ENCODE peak calls at places on chromosomes 1 and 21, in five cellular contexts. Y is HTR-8/SVneo, V is ecto neural progenitor cell, X is T47D, C is NCI-H1417. K is an unnamed sample.

GRCh38 chr1:8121261-8122159 is 95.4 kb upstream of the ERRFI1 start:
- DNase-seq in Y (peak), V (no peak), X (peak), C (no peak), K (no peak)

GRCh38 chr1:227604446-227604845 is 41.1 kb downstream of the ZNF678 start:
- DNase-seq in Y (no peak), V (no peak), X (no peak), C (no peak), K (no peak)

GRCh38 chr1:60678381-60678780 is 404.0 kb upstream of the NFIA start:
- DNase-seq in Y (no peak), V (no peak), X (no peak), C (no peak), K (no peak)

GRCh38 chr1:41241748-41242644 is at the start of gene SCMH1:
- DNase-seq in Y (no peak), V (peak), X (peak), C (peak), K (no peak)

GRCh38 chr1:19450811-19451564 is 34.4 kb downstream of the CAPZB start:
- DNase-seq in Y (peak), V (no peak), X (no peak), C (peak), K (peak)

GRCh38 chr1:231807498-231807897 is 180.9 kb downstream of the DISC1 start:
- DNase-seq in Y (no peak), V (no peak), X (no peak), C (peak), K (no peak)

GRCh38 chr1:84353665-84354064 is 44.6 kb upstream of the DNASE2B start:
- DNase-seq in Y (no peak), V (no peak), X (no peak), C (no peak), K (no peak)

GRCh38 chr1:183995322-183996035 is 42.0 kb downstream of the COLGALT2 start:
- DNase-seq in Y (no peak), V (no peak), X (no peak), C (no peak), K (no peak)

GRCh38 chr1:37033355-37034291 is 692 bp downstream of the GRIK3 start:
- DNase-seq in Y (no peak), V (peak), X (no peak), C (peak), K (no peak)

GRCh38 chr1:31642897-31643296 is 1.8 kb downstream of the PEF1 start:
- DNase-seq in Y (no peak), V (no peak), X (no peak), C (no peak), K (no peak)

GRCh38 chr1:208238710-208239517 is 5.3 kb downstream of the PLXNA2 start:
- DNase-seq in Y (peak), V (no peak), X (peak), C (peak), K (peak)

GRCh38 chr21:43697758-43698643 is 20.9 kb upstream of the PDXK start:
- DNase-seq in Y (no peak), V (no peak), X (no peak), C (no peak), K (no peak)

GRCh38 chr21:17416139-17416538 is 96.7 kb upstream of the CXADR start:
- DNase-seq in Y (no peak), V (no peak), X (no peak), C (no peak), K (no peak)

GRCh38 chr1:111286912-111287311 is 3.7 kb upstream of the CHIA start:
- DNase-seq in Y (no peak), V (no peak), X (no peak), C (no peak), K (no peak)

GRCh38 chr1:84700065-84700464 is 9.8 kb upstream of the SSX2IP start:
- DNase-seq in Y (no peak), V (no peak), X (no peak), C (no peak), K (no peak)

GRCh38 chr1:111553199-111553598 is 49.8 kb upstream of the ADORA3 start:
- DNase-seq in Y (peak), V (no peak), X (no peak), C (no peak), K (peak)

GRCh38 chr1:29963946-29964345 is 727.6 kb downstream of the PTPRU start:
- DNase-seq in Y (no peak), V (peak), X (no peak), C (no peak), K (no peak)

GRCh38 chr1:171743014-171743870 is 1.4 kb upstream of the VAMP4 start:
- DNase-seq in Y (no peak), V (no peak), X (no peak), C (peak), K (peak)

GRCh38 chr1:98817830-98818229 is 156.3 kb downstream of the SNX7 start:
- DNase-seq in Y (no peak), V (no peak), X (no peak), C (no peak), K (no peak)

GRCh38 chr1:12495725-12496124 is 122.3 kb downstream of the DHRS3 start:
- DNase-seq in Y (no peak), V (no peak), X (no peak), C (no peak), K (no peak)

GRCh38 chr1:172824199-172824598 is 165.3 kb downstream of the FASLG start:
- DNase-seq in Y (no peak), V (no peak), X (no peak), C (no peak), K (no peak)

GRCh38 chr21:37273440-37273839 is 6.3 kb upstream of the VPS26C start:
- DNase-seq in Y (no peak), V (no peak), X (no peak), C (no peak), K (no peak)

GRCh38 chr1:97870574-97870973 is 50.3 kb downstream of the DPYD start:
- DNase-seq in Y (no peak), V (no peak), X (no peak), C (peak), K (no peak)

GRCh38 chr1:224435318-224435763 is 744 bp upstream of the WDR26 start:
- DNase-seq in Y (peak), V (no peak), X (peak), C (peak), K (peak)

GRCh38 chr1:150955274-150955673 is 19.4 kb downstream of the CERS2 start:
- DNase-seq in Y (no peak), V (no peak), X (peak), C (no peak), K (no peak)

GRCh38 chr1:47726496-47726855 is 270.7 kb downstream of the TRABD2B start:
- DNase-seq in Y (no peak), V (no peak), X (no peak), C (no peak), K (no peak)

GRCh38 chr1:38615680-38616079 is 243.9 kb downstream of the RRAGC start:
- DNase-seq in Y (no peak), V (no peak), X (no peak), C (no peak), K (no peak)

GRCh38 chr1:197224160-197224559 is 43.9 kb upstream of the CRB1 start:
- DNase-seq in Y (no peak), V (no peak), X (peak), C (peak), K (no peak)

GRCh38 chr21:42595281-42596187 is 57.9 kb upstream of the PDE9A start:
- DNase-seq in Y (no peak), V (no peak), X (no peak), C (no peak), K (no peak)

GRCh38 chr1:22188914-22189313 is 46.0 kb upstream of the WNT4 start:
- DNase-seq in Y (no peak), V (no peak), X (no peak), C (no peak), K (no peak)